ENCODE peak calls at places on chromosomes 13 and 19, in nine cellular contexts. Y is NCI-H1092 treated with DMSO at 0.1 percent for 48 hours, G is T-helper 2 cell, F is T-helper 9 cell, X is neuronal stem cell, M is fibroblast of pulmonary artery, P is cardiac fibroblast, O is brain microvascular endothelial cell, V is sciatic nerve. J is an unnamed sample.

GRCh38 chr19:41323430-41324125 is 13.6 kb downstream of the CCDC97 start:
- DNase-seq in O (peak; percentile 97), F (no peak), V (peak; percentile 80), X (no peak), M (peak; percentile 96), G (no peak), P (peak; percentile 96), Y (no peak), J (peak; percentile 67)

GRCh38 chr19:46571495-46571894 is 29.6 kb upstream of the CALM3 start:
- DNase-seq in G (no peak), F (no peak), X (no peak), O (peak; percentile 14), V (no peak), M (peak; percentile 28), P (peak; percentile 31), Y (no peak), J (no peak)

GRCh38 chr13:25574437-25575426 is 203.0 kb downstream of the ATP8A2 start:
- DNase-seq in G (peak; percentile 46), V (peak; percentile 87), M (peak; percentile 90), X (peak; percentile 90), F (peak; percentile 57), P (peak; percentile 89), Y (peak; percentile 95), O (peak; percentile 89), J (peak; percentile 53)

GRCh38 chr13:74320282-74320681 is 186.1 kb upstream of the KLF12 start:
- DNase-seq in P (no peak), F (no peak), O (no peak), Y (no peak), M (no peak), G (no peak), V (no peak), X (no peak), J (no peak)

GRCh38 chr13:46521921-46522691 is 30.9 kb upstream of the LRCH1 start:
- DNase-seq in P (no peak), V (no peak), Y (no peak), M (no peak), X (no peak), O (no peak), F (no peak), G (no peak), J (no peak)

GRCh38 chr13:40789275-40790231 is at the start of gene SLC25A15:
- DNase-seq in O (peak; percentile 45), V (peak; percentile 81), G (peak; percentile 66), X (peak; percentile 71), P (peak; percentile 92), M (peak; percentile 79), Y (peak; percentile 39), F (peak; percentile 60), J (peak; percentile 80)

GRCh38 chr13:31951215-31951678 is 80.3 kb upstream of the FRY start:
- DNase-seq in X (no peak), F (no peak), V (peak; percentile 56), Y (no peak), P (no peak), M (no peak), G (no peak), O (no peak), J (peak; percentile 92)

GRCh38 chr13:76473552-76474134 is 412.6 kb downstream of the KCTD12 start:
- DNase-seq in V (peak; percentile 84), Y (peak; percentile 93), X (peak; percentile 74), M (peak; percentile 90), F (peak; percentile 57), G (peak; percentile 45), O (peak; percentile 81), P (peak; percentile 87), J (no peak)

GRCh38 chr19:58387338-58388174 is 487 bp downstream of the RPS5 start:
- DNase-seq in V (no peak), G (no peak), O (no peak), F (no peak), Y (no peak), M (no peak), X (no peak), P (no peak), J (no peak)

GRCh38 chr19:33465834-33466233 is 55.8 kb downstream of the PEPD start:
- DNase-seq in X (no peak), Y (peak; percentile 3), M (no peak), F (no peak), G (no peak), V (no peak), P (no peak), O (no peak), J (no peak)

GRCh38 chr19:39997595-39998216 is 846 bp downstream of the ZNF546 start:
- DNase-seq in P (peak; percentile 10), F (no peak), Y (no peak), M (peak; percentile 12), V (no peak), O (no peak), X (no peak), G (no peak), J (no peak)

GRCh38 chr19:47227347-47228167 is 3.4 kb downstream of the BBC3 start:
- DNase-seq in V (peak; percentile 92), M (peak; percentile 98), G (no peak), Y (no peak), X (peak; percentile 96), O (peak; percentile 90), P (peak; percentile 98), F (peak; percentile 30), J (peak; percentile 96)

GRCh38 chr13:37868691-37869505 is 674 bp downstream of the TRPC4 start:
- DNase-seq in Y (peak; percentile 4), X (peak; percentile 31), M (peak; percentile 50), G (no peak), O (peak; percentile 46), P (peak; percentile 59), V (no peak), F (no peak), J (no peak)

GRCh38 chr13:41224113-41225110 is 30.0 kb upstream of the KBTBD7 start:
- DNase-seq in Y (no peak), G (no peak), X (no peak), P (peak; percentile 34), M (peak; percentile 59), O (peak; percentile 76), F (no peak), V (no peak), J (no peak)

GRCh38 chr13:112346173-112346898 is 29.8 kb upstream of the SPACA7 start:
- DNase-seq in Y (peak; percentile 81), F (no peak), P (no peak), O (no peak), G (no peak), M (no peak), V (no peak), X (no peak), J (no peak)

GRCh38 chr19:11296264-11296663 is 304 bp downstream of the TSPAN16 start:
- DNase-seq in Y (no peak), M (peak; percentile 67), G (no peak), P (peak; percentile 71), V (no peak), O (no peak), X (no peak), F (no peak), J (no peak)

GRCh38 chr13:42337808-42338600 is 66.1 kb downstream of the AKAP11 start:
- DNase-seq in P (peak; percentile 11), Y (no peak), F (no peak), O (peak; percentile 25), M (no peak), X (no peak), V (no peak), G (no peak), J (no peak)

GRCh38 chr13:113748862-113749451 is 10.1 kb upstream of the TMEM255B start:
- DNase-seq in O (no peak), G (no peak), P (no peak), F (no peak), X (no peak), V (no peak), M (no peak), Y (no peak), J (no peak)

GRCh38 chr13:26222523-26223046 is 471 bp upstream of the RNF6 start:
- DNase-seq in F (no peak), P (no peak), G (no peak), Y (no peak), M (no peak), O (no peak), V (no peak), X (no peak), J (no peak)

GRCh38 chr19:33388817-33389573 is 15.5 kb downstream of the CEBPG start:
- DNase-seq in V (peak; percentile 66), M (no peak), F (no peak), O (no peak), X (no peak), Y (no peak), G (no peak), P (no peak), J (peak; percentile 73)

GRCh38 chr13:19587635-19588300 is 26.4 kb upstream of the TPTE2 start:
- DNase-seq in Y (peak; percentile 35), P (peak; percentile 56), F (no peak), G (no peak), V (no peak), O (peak; percentile 63), M (peak; percentile 57), X (no peak), J (no peak)

GRCh38 chr13:99448586-99448985 is 52.7 kb upstream of the TM9SF2 start:
- DNase-seq in G (no peak), M (no peak), F (no peak), V (no peak), P (no peak), X (no peak), Y (no peak), O (no peak), J (no peak)

GRCh38 chr13:98977568-98978270 is at the start of gene DOCK9:
- DNase-seq in G (no peak), V (peak; percentile 72), M (peak; percentile 81), X (peak; percentile 26), O (peak; percentile 74), P (peak; percentile 85), Y (no peak), F (no peak), J (peak; percentile 57)

GRCh38 chr13:70905035-70905434 is 796.8 kb upstream of the KLHL1 start:
- DNase-seq in F (no peak), V (no peak), O (no peak), X (no peak), P (peak; percentile 51), M (peak; percentile 66), Y (no peak), G (no peak), J (no peak)

GRCh38 chr19:39543477-39543857 is 3.5 kb upstream of the EID2 start:
- DNase-seq in G (no peak), P (no peak), F (no peak), O (no peak), X (no peak), V (no peak), Y (no peak), M (no peak), J (no peak)

GRCh38 chr13:77815330-77815729 is 103.3 kb downstream of the EDNRB start:
- DNase-seq in F (no peak), O (no peak), G (no peak), Y (no peak), X (no peak), M (peak; percentile 14), P (no peak), V (no peak), J (no peak)

GRCh38 chr13:114109646-114110045 is 22.8 kb downstream of the RASA3 start:
- DNase-seq in G (peak; percentile 28), X (no peak), P (no peak), F (no peak), M (no peak), O (no peak), V (peak; percentile 79), Y (peak; percentile 51), J (peak; percentile 32)

GRCh38 chr13:36134632-36135031 is 3.5 kb upstream of the DCLK1 start:
- DNase-seq in P (no peak), M (no peak), F (no peak), V (no peak), X (no peak), O (no peak), G (no peak), Y (no peak), J (no peak)

GRCh38 chr13:113762538-113762937 is 3.5 kb downstream of the TMEM255B start:
- DNase-seq in F (no peak), Y (no peak), M (no peak), P (no peak), G (no peak), X (no peak), O (no peak), V (peak; percentile 8), J (no peak)

GRCh38 chr19:23403024-23403423 is 7.8 kb upstream of the ZNF91 start:
- DNase-seq in M (no peak), O (no peak), V (no peak), G (no peak), P (no peak), Y (no peak), X (no peak), F (no peak), J (no peak)

GRCh38 chr19:40242480-40242879 is 16.0 kb upstream of the CCNP start:
- DNase-seq in P (no peak), F (no peak), X (no peak), G (no peak), M (no peak), Y (no peak), V (no peak), O (no peak), J (no peak)